ENCODE peak calls at places on chromosomes 2 and 18, in eight cellular contexts. G is WERI-Rb-1; V is right lobe of liver; P is Calu3; W is lower leg skin; K is choroid plexus epithelial cell; H is CD4-positive, alpha-beta T cell; X is Peyer's patch. I is an unnamed sample.

GRCh38 chr18:985301-985700 is 80.6 kb downstream of the ADCYAP1 start:
- DNase-seq in G (peak), V (no peak), P (no peak), W (no peak), K (no peak), H (no peak), X (no peak), I (no peak)

GRCh38 chr18:48802543-48803428 is 148.0 kb downstream of the SMAD7 start:
- DNase-seq in G (peak), V (no peak), P (no peak), W (peak), K (no peak), H (no peak), X (no peak), I (no peak)

GRCh38 chr2:109346601-109347228 is 217.7 kb downstream of the SH3RF3 start:
- DNase-seq in G (no peak), V (no peak), P (no peak), W (peak), K (no peak), H (no peak), X (no peak), I (no peak)

GRCh38 chr2:237124820-237125219 is 39.1 kb downstream of the COPS8 start:
- DNase-seq in G (no peak), V (no peak), P (no peak), W (no peak), K (no peak), H (no peak), X (no peak), I (no peak)

GRCh38 chr18:75472391-75472790 is 44.9 kb upstream of the SMIM21 start:
- DNase-seq in G (no peak), V (no peak), P (no peak), W (no peak), K (no peak), H (no peak), X (no peak), I (no peak)

GRCh38 chr18:61531182-61531581 is 198.0 kb downstream of the CDH20 start:
- DNase-seq in G (no peak), V (no peak), P (no peak), W (no peak), K (no peak), H (no peak), X (no peak), I (no peak)

GRCh38 chr18:33355263-33355662 is 85.3 kb downstream of the CCDC178 start:
- DNase-seq in G (no peak), V (no peak), P (no peak), W (no peak), K (no peak), H (no peak), X (no peak), I (no peak)

GRCh38 chr2:11798946-11799495 is 52.6 kb downstream of the LPIN1 start:
- DNase-seq in G (no peak), V (no peak), P (no peak), W (peak), K (no peak), H (no peak), X (no peak), I (no peak)

GRCh38 chr2:47785986-47786385 is 3.0 kb downstream of the MSH6 start:
- DNase-seq in G (peak), V (no peak), P (no peak), W (no peak), K (no peak), H (no peak), X (no peak), I (no peak)

GRCh38 chr2:104332733-104333132 is 521.2 kb upstream of the POU3F3 start:
- DNase-seq in G (no peak), V (no peak), P (no peak), W (no peak), K (peak), H (no peak), X (no peak), I (no peak)

GRCh38 chr2:47535991-47536390 is 133.0 kb downstream of the MSH2 start:
- DNase-seq in G (no peak), V (no peak), P (no peak), W (no peak), K (peak), H (no peak), X (no peak), I (no peak)

GRCh38 chr2:41836944-41837343 is 210.9 kb upstream of the PKDCC start:
- DNase-seq in G (no peak), V (no peak), P (peak), W (no peak), K (peak), H (no peak), X (no peak), I (no peak)

GRCh38 chr2:48270209-48270608 is 259.7 kb upstream of the STON1 start:
- DNase-seq in G (no peak), V (no peak), P (no peak), W (no peak), K (no peak), H (no peak), X (no peak), I (no peak)

GRCh38 chr2:23294238-23294637 is 90.7 kb upstream of the KLHL29 start:
- DNase-seq in G (peak), V (no peak), P (no peak), W (peak), K (no peak), H (no peak), X (no peak), I (no peak)
- TF ChIP-seq CTCF in G (peak), V (peak), P (no peak), W (no peak), K (no peak), H (no peak), X (no peak), I (no peak)

DNA sequence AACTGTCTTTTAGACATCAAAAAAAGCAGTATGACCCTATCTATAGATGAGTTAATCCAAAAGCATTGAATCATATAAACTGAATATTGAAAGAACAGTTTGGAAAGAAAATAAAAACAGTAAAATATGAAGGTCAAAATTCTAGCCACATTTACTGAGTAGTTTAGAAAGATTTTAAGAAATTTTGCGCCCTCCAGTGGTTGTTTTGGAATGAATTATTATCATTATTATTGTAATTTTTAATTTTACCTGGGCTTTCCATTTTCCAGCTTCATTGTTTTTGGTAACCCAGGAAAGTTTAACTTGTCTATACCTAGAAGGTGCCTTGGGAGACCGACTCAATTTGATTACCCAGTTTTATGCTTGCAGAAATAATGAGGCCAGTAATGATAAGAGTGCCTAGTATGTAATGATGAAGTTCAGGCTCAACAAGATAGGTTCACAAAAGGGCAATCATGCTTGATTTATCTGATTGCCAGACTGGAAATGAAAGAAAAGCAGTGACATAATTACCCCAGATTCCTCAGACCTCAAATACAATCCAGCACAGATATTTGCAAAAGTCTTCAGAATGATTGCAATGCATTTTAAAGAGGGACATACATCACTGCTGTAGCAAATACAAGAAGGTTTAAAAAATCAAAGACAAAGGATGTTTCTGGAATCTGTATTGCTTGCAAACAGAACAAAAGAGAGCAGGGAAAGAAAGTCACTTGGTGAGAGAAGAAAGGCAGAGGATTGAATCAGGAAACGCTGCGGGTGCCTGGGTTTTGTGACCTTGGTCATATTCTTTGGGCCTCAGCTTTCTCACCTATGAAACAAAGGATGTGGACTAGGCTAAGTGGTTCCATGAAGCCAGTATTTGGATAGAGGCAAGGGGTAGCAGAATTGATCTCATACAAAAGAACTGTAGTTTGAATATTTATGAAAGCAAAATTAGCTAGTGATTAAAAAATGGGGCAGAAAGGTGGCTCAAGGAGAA is 153.8 kb downstream of the MAP2 start:
- DNase-seq in G (no peak), V (no peak), P (peak), W (no peak), K (peak), H (no peak), X (no peak), I (peak)
- TF ChIP-seq CTCF in G (no peak), V (peak), P (peak), W (no peak), K (peak), H (no peak), X (peak), I (peak)

GRCh38 chr2:120907822-120908221 is 172.2 kb downstream of the GLI2 start:
- DNase-seq in G (peak), V (no peak), P (no peak), W (no peak), K (no peak), H (no peak), X (no peak), I (no peak)
- TF ChIP-seq CTCF in G (peak), V (no peak), P (peak), W (no peak), K (peak), H (no peak), X (no peak), I (no peak)

GRCh38 chr2:107621186-107621835 is 205.4 kb upstream of the RGPD4 start:
- DNase-seq in G (no peak), V (no peak), P (no peak), W (no peak), K (no peak), H (no peak), X (no peak), I (no peak)

GRCh38 chr2:107622741-107623310 is 203.9 kb upstream of the RGPD4 start:
- DNase-seq in G (no peak), V (no peak), P (no peak), W (no peak), K (no peak), H (no peak), X (no peak), I (no peak)

GRCh38 chr2:107625982-107626381 is 200.7 kb upstream of the RGPD4 start:
- DNase-seq in G (no peak), V (no peak), P (no peak), W (no peak), K (no peak), H (no peak), X (no peak), I (no peak)

GRCh38 chr2:107627926-107628325 is 198.8 kb upstream of the RGPD4 start:
- DNase-seq in G (no peak), V (no peak), P (no peak), W (no peak), K (no peak), H (no peak), X (no peak), I (no peak)

DNA sequence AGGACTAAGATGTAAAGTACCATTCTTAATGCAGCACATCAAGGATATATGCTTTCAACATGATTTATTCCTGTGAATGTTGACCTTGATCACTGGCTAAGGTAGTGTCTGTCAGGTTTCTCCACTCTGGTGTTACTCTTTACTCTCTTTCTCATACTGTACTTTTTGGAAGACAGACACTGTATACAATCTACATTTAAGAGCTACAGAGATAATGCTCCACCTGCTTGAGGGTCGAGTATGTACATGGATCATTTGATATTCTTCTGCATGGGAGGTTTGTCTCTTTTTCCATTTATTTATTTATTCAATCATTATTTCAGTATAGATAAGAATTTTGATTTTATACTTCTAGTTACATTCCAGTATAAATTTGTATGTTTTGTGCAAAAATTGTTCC is 199.5 kb upstream of the RGPD4 start:
- DNase-seq in G (no peak), V (no peak), P (no peak), W (no peak), K (no peak), H (no peak), X (no peak), I (no peak)
- TF ChIP-seq CTCF in G (no peak), V (no peak), P (no peak), W (no peak), K (no peak), H (no peak), X (no peak), I (no peak)

GRCh38 chr2:23127465-23127864 is 257.5 kb upstream of the KLHL29 start:
- DNase-seq in G (no peak), V (peak), P (no peak), W (no peak), K (no peak), H (no peak), X (peak), I (no peak)
- TF ChIP-seq CTCF in G (no peak), V (peak), P (no peak), W (no peak), K (no peak), H (no peak), X (peak), I (no peak)

I was measured in GM10248.